ENCODE peak calls at places on chromosome 15, in six cellular contexts. J is heart left ventricle; T is fibroblast of the aortic adventitia; E is CD8-positive, alpha-beta T cell; I is MM.1S; D is astrocyte of the spinal cord. S is an unnamed sample.

GRCh38 chr15:64151727-64152506 is at the start of gene SNX22:
- DNase-seq in J (no peak), T (no peak), E (no peak), I (peak), D (no peak), S (peak)

GRCh38 chr15:38600241-38600640 is 35.6 kb upstream of the RASGRP1 start:
- DNase-seq in J (no peak), T (no peak), E (no peak), I (no peak), D (no peak), S (no peak)

GRCh38 chr15:100889359-100890058 is 9.9 kb downstream of the ALDH1A3 start:
- DNase-seq in J (peak), T (peak), E (no peak), I (no peak), D (peak), S (peak)

GRCh38 chr15:63611217-63611616 is 14.0 kb downstream of the FBXL22 start:
- DNase-seq in J (no peak), T (no peak), E (no peak), I (no peak), D (no peak), S (no peak)

GRCh38 chr15:49462242-49462641 is 39.2 kb downstream of the FGF7 start:
- DNase-seq in J (no peak), T (peak), E (no peak), I (no peak), D (no peak), S (no peak)

GRCh38 chr15:78567541-78567940 is 2.2 kb downstream of the CHRNA5 start:
- DNase-seq in J (no peak), T (no peak), E (no peak), I (no peak), D (no peak), S (no peak)

GRCh38 chr15:98745650-98746374 is 97.5 kb downstream of the IGF1R start:
- DNase-seq in J (no peak), T (no peak), E (no peak), I (no peak), D (peak), S (no peak)

GRCh38 chr15:82063055-82063454 is 17.2 kb upstream of the MEX3B start:
- DNase-seq in J (no peak), T (no peak), E (no peak), I (no peak), D (no peak), S (no peak)

GRCh38 chr15:33310481-33311311 is at the start of gene RYR3:
- DNase-seq in J (peak), T (no peak), E (no peak), I (no peak), D (peak), S (no peak)

GRCh38 chr15:69718916-69719315 is 266.3 kb downstream of the RPLP1 start:
- DNase-seq in J (no peak), T (no peak), E (peak), I (peak), D (no peak), S (peak)

GRCh38 chr15:58247803-58248503 is 109.8 kb downstream of the AQP9 start:
- DNase-seq in J (peak), T (no peak), E (no peak), I (no peak), D (no peak), S (peak)

GRCh38 chr15:59143281-59143680 is 38.3 kb downstream of the CCNB2 start:
- DNase-seq in J (no peak), T (no peak), E (no peak), I (no peak), D (no peak), S (no peak)

GRCh38 chr15:41523097-41523496 is 9.5 kb upstream of the LTK start:
- DNase-seq in J (no peak), T (no peak), E (no peak), I (no peak), D (peak), S (no peak)

DNA sequence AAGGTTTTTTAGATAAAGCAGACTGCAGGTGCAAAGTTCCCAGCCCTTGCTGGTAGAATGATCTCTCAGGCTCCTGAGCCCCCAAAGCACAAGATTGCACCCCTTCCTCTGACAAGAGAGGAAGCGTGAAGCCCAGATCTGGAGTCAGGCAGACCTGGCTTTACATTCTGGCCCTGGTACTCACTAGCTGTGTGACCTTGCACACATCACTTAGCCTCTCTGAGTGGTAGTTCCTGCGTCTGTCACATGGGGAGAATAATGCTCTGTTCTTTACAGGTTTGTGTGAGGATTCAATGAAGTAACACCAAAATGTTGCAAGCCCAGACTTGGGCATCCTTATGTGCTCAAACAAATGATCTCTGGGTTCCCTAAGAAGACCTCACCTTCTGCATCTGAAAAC is 141.5 kb downstream of the SMAD6 start:
- DNase-seq in J (no peak), T (no peak), E (no peak), I (no peak), D (no peak), S (peak)
- H3K4me3 ChIP-seq in J (no peak), T (peak), E (no peak), I (no peak), D (no peak), S (no peak)

GRCh38 chr15:93051236-93052089 is 37.5 kb downstream of the RGMA start:
- DNase-seq in J (no peak), T (no peak), E (no peak), I (no peak), D (no peak), S (no peak)

GRCh38 chr15:93049914-93050534 is 39.0 kb downstream of the RGMA start:
- DNase-seq in J (no peak), T (no peak), E (no peak), I (no peak), D (no peak), S (no peak)

GRCh38 chr15:93049233-93049632 is 39.8 kb downstream of the RGMA start:
- DNase-seq in J (no peak), T (no peak), E (no peak), I (no peak), D (no peak), S (no peak)

GRCh38 chr15:93052090-93052892 is 36.7 kb downstream of the RGMA start:
- DNase-seq in J (no peak), T (no peak), E (no peak), I (no peak), D (no peak), S (no peak)

GRCh38 chr15:93050648-93051047 is 38.4 kb downstream of the RGMA start:
- DNase-seq in J (no peak), T (no peak), E (no peak), I (no peak), D (no peak), S (no peak)
- TF ChIP-seq CTCF in J (no peak), T (no peak), E (no peak), I (no peak), D (no peak), S (no peak)

GRCh38 chr15:74780523-74780982 is 1.3 kb upstream of the CSK start:
- DNase-seq in J (no peak), T (no peak), E (no peak), I (no peak), D (no peak), S (no peak)

GRCh38 chr15:74781673-74782595 is at the start of gene CSK:
- DNase-seq in J (peak), T (peak), E (peak), I (peak), D (peak), S (peak)

GRCh38 chr15:74782596-74783071 is 754 bp downstream of the CSK start:
- DNase-seq in J (no peak), T (no peak), E (no peak), I (no peak), D (no peak), S (no peak)

GRCh38 chr15:74779162-74779648 is 2.7 kb upstream of the CSK start:
- DNase-seq in J (no peak), T (no peak), E (no peak), I (no peak), D (no peak), S (no peak)

GRCh38 chr15:74780983-74781672 is 752 bp upstream of the CSK start:
- DNase-seq in J (no peak), T (no peak), E (no peak), I (peak), D (no peak), S (no peak)
- H3K4me3 ChIP-seq in J (peak), T (peak), E (peak), I (peak), D (peak), S (peak)

GRCh38 chr15:88450125-88450798 is 16.9 kb downstream of the MRPL46 start:
- DNase-seq in J (peak), T (peak), E (peak), I (peak), D (peak), S (no peak)
- TF ChIP-seq CTCF in J (peak), T (peak), E (peak), I (peak), D (peak), S (peak)

DNA sequence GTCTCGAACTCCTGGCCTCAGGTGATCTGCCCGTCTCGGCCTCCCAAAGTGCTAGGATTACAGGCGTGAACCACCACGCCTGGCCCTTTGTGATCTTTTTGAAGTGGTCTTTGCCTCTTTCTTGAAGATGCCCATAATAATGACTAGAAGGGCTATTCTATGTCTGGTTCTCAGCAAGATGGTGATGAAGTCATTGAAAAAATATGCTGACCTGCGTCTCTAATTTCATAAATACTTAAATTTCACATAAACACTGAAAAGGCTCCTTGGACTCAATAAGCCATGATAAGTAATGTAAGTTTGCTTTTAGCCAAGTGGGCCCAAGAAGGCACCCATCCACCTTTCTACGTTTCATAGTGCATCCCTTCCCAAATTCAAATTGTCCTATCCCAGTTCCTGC is 775 bp upstream of the MAPK6 start:
- DNase-seq in J (no peak), T (no peak), E (no peak), I (no peak), D (peak), S (no peak)
- H3K4me3 ChIP-seq in J (peak), T (peak), E (peak), I (peak), D (no peak), S (peak)

GRCh38 chr15:80416702-80417101 is 12.5 kb downstream of the ARNT2 start:
- DNase-seq in J (no peak), T (no peak), E (no peak), I (no peak), D (no peak), S (no peak)

GRCh38 chr15:80415331-80415730 is 11.1 kb downstream of the ARNT2 start:
- DNase-seq in J (no peak), T (no peak), E (no peak), I (no peak), D (no peak), S (no peak)

GRCh38 chr15:80420658-80421057 is 16.5 kb downstream of the ARNT2 start:
- DNase-seq in J (no peak), T (no peak), E (no peak), I (peak), D (no peak), S (no peak)

GRCh38 chr15:80419546-80419945 is 15.4 kb downstream of the ARNT2 start:
- DNase-seq in J (no peak), T (peak), E (no peak), I (no peak), D (peak), S (no peak)

GRCh38 chr15:80418892-80419537 is 14.8 kb downstream of the ARNT2 start:
- DNase-seq in J (no peak), T (peak), E (no peak), I (peak), D (peak), S (no peak)
- TF ChIP-seq CTCF in J (peak), T (peak), E (no peak), I (peak), D (peak), S (peak)

DNA sequence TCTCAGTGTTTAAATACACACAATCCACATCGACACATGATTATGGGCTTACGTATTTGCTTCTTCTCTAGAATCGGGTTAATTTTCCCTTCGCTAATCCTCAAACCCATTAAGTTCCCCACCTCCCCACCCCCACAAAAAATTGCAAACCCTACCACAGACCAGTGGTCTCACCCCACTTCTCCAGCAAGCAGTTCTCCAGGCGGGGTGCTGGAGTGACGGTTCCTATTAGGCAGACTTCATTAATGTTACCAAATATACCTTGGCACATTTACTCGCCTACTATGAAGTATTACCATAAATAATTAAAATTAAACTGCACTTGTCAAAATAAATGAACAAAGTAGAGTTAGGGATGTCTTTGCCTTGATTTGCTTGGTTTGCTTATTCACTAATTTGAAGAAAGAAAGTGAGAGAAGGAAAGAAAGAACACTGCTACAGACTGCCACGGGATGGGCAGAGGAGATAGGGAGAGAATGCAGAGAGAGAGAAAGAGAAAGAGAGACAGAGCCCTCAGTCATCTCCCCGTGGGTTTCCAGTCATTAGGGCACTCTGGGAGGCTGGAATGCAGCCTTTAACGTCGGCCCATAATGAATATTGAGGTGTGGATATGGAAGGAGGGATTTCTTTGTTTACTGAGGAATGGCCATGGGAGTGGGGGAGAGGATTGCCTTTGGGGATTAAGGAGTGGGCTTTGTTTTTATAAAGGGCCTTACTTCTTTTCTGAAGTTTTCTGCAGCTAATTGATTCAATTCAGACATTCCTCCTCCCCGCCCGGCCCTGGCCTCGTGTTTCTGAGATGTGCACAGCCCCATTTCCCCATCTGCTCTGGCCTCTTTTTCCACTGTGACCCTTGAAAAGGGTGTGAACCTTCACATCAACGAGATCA is 39.7 kb upstream of the POLG start:
- DNase-seq in J (no peak), T (no peak), E (no peak), I (no peak), D (no peak), S (no peak)
- H3K4me3 ChIP-seq in J (no peak), T (no peak), E (no peak), I (no peak), D (no peak), S (no peak)

GRCh38 chr15:62486041-62486440 is 321.0 kb upstream of the C2CD4B start:
- DNase-seq in J (no peak), T (no peak), E (no peak), I (no peak), D (no peak), S (no peak)

GRCh38 chr15:62485170-62485720 is 320.2 kb upstream of the C2CD4B start:
- DNase-seq in J (no peak), T (no peak), E (no peak), I (no peak), D (no peak), S (no peak)

GRCh38 chr15:62477929-62478328 is 312.8 kb upstream of the C2CD4B start:
- DNase-seq in J (no peak), T (no peak), E (no peak), I (no peak), D (no peak), S (no peak)

GRCh38 chr15:62483817-62484216 is 318.7 kb upstream of the C2CD4B start:
- DNase-seq in J (peak), T (peak), E (no peak), I (no peak), D (no peak), S (no peak)

GRCh38 chr15:62482715-62483429 is 317.8 kb upstream of the C2CD4B start:
- DNase-seq in J (no peak), T (no peak), E (no peak), I (peak), D (no peak), S (no peak)
- TF ChIP-seq CTCF in J (peak), T (peak), E (no peak), I (no peak), D (peak), S (no peak)

DNA sequence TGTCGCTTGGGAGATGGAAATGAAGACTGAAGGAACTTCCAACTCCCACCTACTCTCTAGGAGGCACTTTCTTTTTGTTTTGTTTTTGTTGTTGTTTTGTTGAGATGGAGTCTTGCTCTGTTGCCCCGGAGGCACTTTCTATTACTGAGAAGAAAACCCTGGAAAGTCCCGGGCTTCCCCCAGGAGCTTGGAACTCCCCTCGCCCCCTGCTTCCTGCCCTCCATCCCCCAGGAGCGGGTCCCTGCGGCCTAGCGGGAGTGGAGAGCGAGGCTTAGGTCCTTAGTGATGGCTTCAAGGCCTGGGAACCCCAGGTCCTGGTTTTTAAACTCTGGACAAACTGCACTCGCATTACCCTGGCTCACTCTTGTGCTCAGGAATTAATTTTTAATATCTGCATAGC is 195.7 kb downstream of the OCA2 start:
- DNase-seq in J (no peak), T (no peak), E (no peak), I (peak), D (no peak), S (no peak)
- H3K4me3 ChIP-seq in J (no peak), T (no peak), E (no peak), I (peak), D (no peak), S (no peak)

S was measured in upper lobe of right lung.